ENCODE peak calls at places on chromosomes 13 and 19, in six cellular contexts. One of them, this sample, is unnamed.

GRCh38 chr13:27833206-27833605 is 40.9 kb downstream of the GSX1 start:
- DNase-seq in stomach: no peak
- DNase-seq in SK-N-SH: no peak
- DNase-seq in HL-60: no peak
- DNase-seq in breast epithelium: no peak
- DNase-seq in H1: no peak
- DNase-seq in this sample: no peak

GRCh38 chr13:74732736-74733135 is 598.5 kb upstream of the KLF12 start:
- DNase-seq in stomach: no peak
- DNase-seq in SK-N-SH: no peak
- DNase-seq in HL-60: no peak
- DNase-seq in breast epithelium: no peak
- DNase-seq in H1: no peak
- DNase-seq in this sample: no peak

GRCh38 chr13:32676242-32676641 is 90.0 kb downstream of the PDS5B start:
- DNase-seq in stomach: no peak
- DNase-seq in SK-N-SH: no peak
- DNase-seq in HL-60: no peak
- DNase-seq in breast epithelium: no peak
- DNase-seq in H1: no peak
- DNase-seq in this sample: no peak

GRCh38 chr13:63643543-63643942 is 2227.9 kb upstream of the PCDH20 start:
- DNase-seq in stomach: no peak
- DNase-seq in SK-N-SH: no peak
- DNase-seq in HL-60: no peak
- DNase-seq in breast epithelium: no peak
- DNase-seq in H1: no peak
- DNase-seq in this sample: no peak

GRCh38 chr13:41458187-41458938 is 1.0 kb downstream of the RGCC start:
- DNase-seq in stomach: peak
- DNase-seq in SK-N-SH: peak
- DNase-seq in HL-60: no peak
- DNase-seq in breast epithelium: no peak
- DNase-seq in H1: no peak
- DNase-seq in this sample: peak

GRCh38 chr13:27269114-27269665 is 1.4 kb upstream of the RASL11A start:
- DNase-seq in stomach: no peak
- DNase-seq in SK-N-SH: no peak
- DNase-seq in HL-60: no peak
- DNase-seq in breast epithelium: no peak
- DNase-seq in H1: no peak
- DNase-seq in this sample: no peak

GRCh38 chr13:97369269-97369893 is 64.6 kb upstream of the RAP2A start:
- DNase-seq in stomach: no peak
- DNase-seq in SK-N-SH: no peak
- DNase-seq in HL-60: no peak
- DNase-seq in breast epithelium: no peak
- DNase-seq in H1: no peak
- DNase-seq in this sample: no peak

GRCh38 chr19:32581704-32582164 is 744 bp downstream of the PDCD5 start:
- DNase-seq in stomach: no peak
- DNase-seq in SK-N-SH: peak
- DNase-seq in HL-60: no peak
- DNase-seq in breast epithelium: no peak
- DNase-seq in H1: no peak
- DNase-seq in this sample: peak

GRCh38 chr19:41553804-41554203 is 22.2 kb upstream of the CEACAM21 start:
- DNase-seq in stomach: no peak
- DNase-seq in SK-N-SH: no peak
- DNase-seq in HL-60: no peak
- DNase-seq in breast epithelium: no peak
- DNase-seq in H1: no peak
- DNase-seq in this sample: no peak

GRCh38 chr19:41551212-41551610 is 24.8 kb upstream of the CEACAM21 start:
- DNase-seq in stomach: no peak
- DNase-seq in SK-N-SH: no peak
- DNase-seq in HL-60: no peak
- DNase-seq in breast epithelium: no peak
- DNase-seq in H1: no peak
- DNase-seq in this sample: no peak

GRCh38 chr19:41554902-41555301 is 21.1 kb upstream of the CEACAM21 start:
- DNase-seq in stomach: no peak
- DNase-seq in SK-N-SH: no peak
- DNase-seq in HL-60: peak
- DNase-seq in breast epithelium: no peak
- DNase-seq in H1: no peak
- DNase-seq in this sample: no peak

GRCh38 chr19:41551711-41552110 is 24.3 kb upstream of the CEACAM21 start:
- DNase-seq in stomach: no peak
- DNase-seq in SK-N-SH: no peak
- DNase-seq in HL-60: no peak
- DNase-seq in breast epithelium: no peak
- DNase-seq in H1: no peak
- DNase-seq in this sample: no peak

DNA sequence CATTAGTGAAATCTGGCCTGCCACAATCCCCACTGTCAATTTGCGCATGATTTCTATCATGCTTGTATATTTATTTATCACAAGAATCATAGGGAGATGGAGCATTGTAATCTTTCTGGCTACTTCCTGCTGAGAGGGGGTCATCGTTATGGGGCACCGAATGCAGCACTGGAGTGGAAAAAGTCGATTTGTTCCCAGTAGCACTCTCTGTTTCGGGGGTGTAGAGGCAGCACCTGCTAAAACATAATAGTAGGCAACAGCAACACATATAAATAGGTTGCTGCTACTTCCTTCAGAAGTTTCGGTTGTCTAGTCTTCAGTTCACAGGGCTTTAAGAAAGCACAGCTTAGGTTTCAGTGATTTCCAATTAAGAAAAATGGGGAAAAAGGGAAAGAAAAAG is 23.4 kb upstream of the CEACAM21 start:
- DNase-seq in stomach: no peak
- DNase-seq in SK-N-SH: no peak
- DNase-seq in HL-60: no peak
- DNase-seq in breast epithelium: no peak
- DNase-seq in H1: no peak
- DNase-seq in this sample: no peak
- H3K4me3 ChIP-seq in stomach: no peak
- H3K4me3 ChIP-seq in SK-N-SH: no peak
- H3K4me3 ChIP-seq in HL-60: no peak
- H3K4me3 ChIP-seq in breast epithelium: no peak
- H3K4me3 ChIP-seq in H1: no peak
- H3K4me3 ChIP-seq in this sample: no peak

DNA sequence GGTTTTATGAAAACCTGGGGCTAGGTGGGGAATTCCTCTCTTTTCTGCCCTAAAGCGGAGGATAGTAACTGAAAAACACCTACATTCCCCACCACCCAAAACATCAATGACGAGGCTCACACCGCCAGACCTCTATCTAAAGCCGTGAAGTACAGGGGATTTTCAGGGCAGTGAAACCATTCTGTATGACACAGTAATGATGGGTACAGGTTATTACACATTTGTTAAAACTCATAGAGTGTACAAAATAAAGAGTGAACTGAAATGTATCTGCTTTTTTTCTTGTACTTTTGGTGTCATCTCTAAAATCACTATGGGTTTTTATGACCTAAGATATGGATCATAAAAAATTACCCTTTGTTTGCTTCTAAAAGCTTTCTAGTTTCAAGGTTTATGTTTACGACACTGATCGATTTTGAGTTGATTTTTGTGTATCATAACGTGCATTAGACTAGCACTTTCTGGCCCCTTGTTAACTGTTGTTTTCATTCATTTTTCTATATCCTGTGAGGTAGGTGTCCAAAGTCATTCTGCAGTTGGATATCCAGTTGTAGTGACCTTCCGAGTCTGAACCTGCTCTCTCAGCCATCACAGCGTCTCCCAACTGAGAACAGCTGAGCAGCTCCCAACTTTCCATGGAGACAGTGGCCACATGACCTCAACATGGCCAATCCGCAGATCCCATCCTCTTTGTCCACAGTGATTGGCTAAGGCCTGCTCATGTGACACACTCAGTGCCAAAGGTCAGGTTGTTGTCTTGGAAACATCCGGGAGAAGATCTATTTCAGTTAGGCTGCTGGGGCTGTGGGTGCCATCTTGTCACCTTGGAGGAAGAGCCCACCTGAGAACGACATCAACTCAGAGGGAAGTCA is 10.3 kb downstream of the MBD3L2B start:
- DNase-seq in stomach: no peak
- DNase-seq in SK-N-SH: no peak
- DNase-seq in HL-60: no peak
- DNase-seq in breast epithelium: no peak
- DNase-seq in H1: no peak
- DNase-seq in this sample: no peak
- TF ChIP-seq POLR2AphosphoS5 in stomach: no peak
- TF ChIP-seq POLR2AphosphoS5 in SK-N-SH: no peak
- TF ChIP-seq POLR2AphosphoS5 in HL-60: no peak
- TF ChIP-seq POLR2AphosphoS5 in breast epithelium: no peak
- TF ChIP-seq POLR2AphosphoS5 in H1: no peak
- TF ChIP-seq POLR2AphosphoS5 in this sample: no peak

GRCh38 chr13:46181799-46182490 is at the start of gene LCP1:
- DNase-seq in stomach: peak
- DNase-seq in SK-N-SH: no peak
- DNase-seq in HL-60: peak
- DNase-seq in breast epithelium: no peak
- DNase-seq in H1: no peak
- DNase-seq in this sample: no peak
- H3K4me3 ChIP-seq in stomach: peak
- H3K4me3 ChIP-seq in SK-N-SH: no peak
- H3K4me3 ChIP-seq in HL-60: peak
- H3K4me3 ChIP-seq in breast epithelium: peak
- H3K4me3 ChIP-seq in H1: no peak
- H3K4me3 ChIP-seq in this sample: no peak

DNA sequence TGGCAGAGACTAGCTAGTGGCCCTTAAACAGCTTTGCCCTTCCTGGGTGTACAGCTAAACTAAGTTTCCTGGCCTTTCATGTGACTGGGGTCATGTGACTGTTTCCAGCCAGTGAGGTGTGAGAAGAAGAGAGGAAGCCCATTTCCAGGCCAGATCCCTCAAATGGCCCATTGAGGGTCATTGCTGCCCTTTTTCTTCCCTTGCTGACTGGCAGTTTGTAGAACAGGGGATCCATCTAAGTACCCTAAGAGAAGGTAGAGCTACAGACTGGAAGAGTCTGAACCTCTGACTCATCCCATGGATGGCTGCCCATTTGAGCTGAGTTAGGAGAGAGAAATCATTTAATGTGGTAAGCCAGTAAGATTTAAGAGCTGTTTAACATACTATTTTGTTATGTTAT is 2.8 kb downstream of the SWSAP1 start:
- DNase-seq in stomach: no peak
- DNase-seq in SK-N-SH: no peak
- DNase-seq in HL-60: peak
- DNase-seq in breast epithelium: no peak
- DNase-seq in H1: no peak
- DNase-seq in this sample: peak
- TF ChIP-seq POLR2AphosphoS5 in stomach: no peak
- TF ChIP-seq POLR2AphosphoS5 in SK-N-SH: no peak
- TF ChIP-seq POLR2AphosphoS5 in HL-60: no peak
- TF ChIP-seq POLR2AphosphoS5 in breast epithelium: no peak
- TF ChIP-seq POLR2AphosphoS5 in H1: no peak
- TF ChIP-seq POLR2AphosphoS5 in this sample: no peak

GRCh38 chr19:17948474-17948966 is 15.7 kb downstream of the CCDC124 start:
- DNase-seq in stomach: no peak
- DNase-seq in SK-N-SH: no peak
- DNase-seq in HL-60: no peak
- DNase-seq in breast epithelium: no peak
- DNase-seq in H1: no peak
- DNase-seq in this sample: no peak
- H3K4me3 ChIP-seq in stomach: peak
- H3K4me3 ChIP-seq in SK-N-SH: peak
- H3K4me3 ChIP-seq in HL-60: peak
- H3K4me3 ChIP-seq in breast epithelium: peak
- H3K4me3 ChIP-seq in H1: peak
- H3K4me3 ChIP-seq in this sample: peak

DNA sequence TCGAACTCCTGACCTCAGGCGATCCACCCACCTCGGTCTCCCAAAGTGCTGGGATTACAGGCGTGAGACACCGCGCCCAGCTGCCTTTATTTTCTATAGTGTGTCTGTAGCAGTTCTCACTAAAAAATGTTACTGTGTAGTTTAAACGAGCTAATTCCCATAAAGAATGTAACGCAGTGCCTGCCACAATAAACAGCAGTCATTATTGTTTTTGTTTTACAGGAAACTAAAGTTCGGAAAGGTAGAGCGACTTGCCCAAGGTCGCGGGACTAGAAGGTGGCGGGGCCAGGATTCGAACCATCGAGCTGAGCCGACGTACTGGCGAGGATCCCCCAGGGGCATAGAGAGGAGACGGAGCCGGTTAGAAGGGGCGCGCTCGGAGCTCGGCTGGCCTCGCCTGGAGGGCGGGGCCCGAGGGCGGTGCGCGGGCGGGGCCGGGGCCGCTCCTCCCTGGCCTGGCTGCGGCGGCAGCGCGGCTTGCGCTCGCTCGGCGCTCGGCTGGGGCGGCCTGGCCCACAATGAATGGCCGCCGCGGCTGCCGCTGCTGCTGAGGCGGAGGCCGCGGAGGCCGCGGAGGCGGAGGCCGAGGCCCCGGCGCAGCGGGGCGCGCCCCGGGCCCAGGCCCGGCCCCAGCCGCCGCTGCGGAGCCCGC is at the start of gene NACC1:
- DNase-seq in stomach: peak
- DNase-seq in SK-N-SH: peak
- DNase-seq in HL-60: peak
- DNase-seq in breast epithelium: peak
- DNase-seq in H1: peak
- DNase-seq in this sample: peak
- TF ChIP-seq POLR2AphosphoS5 in stomach: peak
- TF ChIP-seq POLR2AphosphoS5 in SK-N-SH: peak
- TF ChIP-seq POLR2AphosphoS5 in HL-60: no peak
- TF ChIP-seq POLR2AphosphoS5 in breast epithelium: no peak
- TF ChIP-seq POLR2AphosphoS5 in H1: peak
- TF ChIP-seq POLR2AphosphoS5 in this sample: peak

This sample was measured in prostate gland.